ENCODE peak calls at places on chromosomes 13 and 19, in four cellular contexts. I, D, Y and P are unnamed samples.
A peak's percentile ranks its signal among the peaks of the same experiment; 100 is the strongest.

GRCh38 chr13:107765724-107766436 is 449.5 kb downstream of the LIG4 start:
- DNase-seq in I (no peak), D (no peak), Y (no peak), P (no peak)

GRCh38 chr13:113665582-113666323 is 1.3 kb upstream of the GRK1 start:
- DNase-seq in I (no peak), D (no peak), Y (peak; percentile 9), P (peak; percentile 41)

GRCh38 chr19:14434543-14435319 is 1.6 kb downstream of the PKN1 start:
- DNase-seq in I (peak; percentile 77), D (no peak), Y (peak; percentile 72), P (peak; percentile 77)

GRCh38 chr13:25783076-25783475 is 268.7 kb downstream of the SHISA2 start:
- DNase-seq in I (no peak), D (no peak), Y (no peak), P (no peak)

GRCh38 chr19:45117666-45118065 is 24.7 kb downstream of the PPP1R37 start:
- DNase-seq in I (no peak), D (no peak), Y (no peak), P (no peak)

GRCh38 chr19:43465468-43466120 is at the start of gene LYPD3:
- DNase-seq in I (no peak), D (no peak), Y (peak; percentile 49), P (no peak)

GRCh38 chr13:72726721-72727416 is 560 bp downstream of the MZT1 start:
- DNase-seq in I (peak; percentile 45), D (no peak), Y (no peak), P (peak; percentile 69)

GRCh38 chr13:111547726-111548273 is 227.4 kb downstream of the TEX29 start:
- DNase-seq in I (no peak), D (no peak), Y (no peak), P (no peak)

GRCh38 chr13:107788464-107789165 is 426.7 kb downstream of the LIG4 start:
- DNase-seq in I (no peak), D (no peak), Y (no peak), P (no peak)

GRCh38 chr13:65656740-65657329 is 1573.3 kb downstream of the PCDH9 start:
- DNase-seq in I (no peak), D (no peak), Y (no peak), P (no peak)

GRCh38 chr13:52980695-52981094 is 47.9 kb upstream of the OLFM4 start:
- DNase-seq in I (no peak), D (no peak), Y (no peak), P (no peak)

GRCh38 chr19:3634496-3635045 is 8.0 kb upstream of the CACTIN start:
- DNase-seq in I (no peak), D (no peak), Y (no peak), P (no peak)

GRCh38 chr19:53813996-53814395 is 10.1 kb downstream of the NLRP12 start:
- DNase-seq in I (no peak), D (no peak), Y (no peak), P (no peak)

GRCh38 chr19:39246951-39247669 is 1.5 kb downstream of the IFNL4 start:
- DNase-seq in I (no peak), D (peak; percentile 14), Y (no peak), P (peak; percentile 42)

GRCh38 chr13:33264620-33264978 is 21.0 kb downstream of the STARD13 start:
- DNase-seq in I (no peak), D (no peak), Y (no peak), P (no peak)

GRCh38 chr19:11378319-11379189 is 4.1 kb downstream of the SWSAP1 start:
- DNase-seq in I (peak; percentile 64), D (no peak), Y (no peak), P (no peak)

GRCh38 chr13:53142301-53142700 is 113.7 kb downstream of the OLFM4 start:
- DNase-seq in I (no peak), D (no peak), Y (no peak), P (no peak)

GRCh38 chr13:112451512-112452379 is 75.6 kb downstream of the SPACA7 start:
- DNase-seq in I (no peak), D (no peak), Y (no peak), P (no peak)

GRCh38 chr13:48547663-48548092 is 14.8 kb upstream of the RCBTB2 start:
- DNase-seq in I (no peak), D (no peak), Y (no peak), P (no peak)
- TF ChIP-seq CTCF in I (no peak), D (no peak), Y (no peak), P (no peak)

DNA sequence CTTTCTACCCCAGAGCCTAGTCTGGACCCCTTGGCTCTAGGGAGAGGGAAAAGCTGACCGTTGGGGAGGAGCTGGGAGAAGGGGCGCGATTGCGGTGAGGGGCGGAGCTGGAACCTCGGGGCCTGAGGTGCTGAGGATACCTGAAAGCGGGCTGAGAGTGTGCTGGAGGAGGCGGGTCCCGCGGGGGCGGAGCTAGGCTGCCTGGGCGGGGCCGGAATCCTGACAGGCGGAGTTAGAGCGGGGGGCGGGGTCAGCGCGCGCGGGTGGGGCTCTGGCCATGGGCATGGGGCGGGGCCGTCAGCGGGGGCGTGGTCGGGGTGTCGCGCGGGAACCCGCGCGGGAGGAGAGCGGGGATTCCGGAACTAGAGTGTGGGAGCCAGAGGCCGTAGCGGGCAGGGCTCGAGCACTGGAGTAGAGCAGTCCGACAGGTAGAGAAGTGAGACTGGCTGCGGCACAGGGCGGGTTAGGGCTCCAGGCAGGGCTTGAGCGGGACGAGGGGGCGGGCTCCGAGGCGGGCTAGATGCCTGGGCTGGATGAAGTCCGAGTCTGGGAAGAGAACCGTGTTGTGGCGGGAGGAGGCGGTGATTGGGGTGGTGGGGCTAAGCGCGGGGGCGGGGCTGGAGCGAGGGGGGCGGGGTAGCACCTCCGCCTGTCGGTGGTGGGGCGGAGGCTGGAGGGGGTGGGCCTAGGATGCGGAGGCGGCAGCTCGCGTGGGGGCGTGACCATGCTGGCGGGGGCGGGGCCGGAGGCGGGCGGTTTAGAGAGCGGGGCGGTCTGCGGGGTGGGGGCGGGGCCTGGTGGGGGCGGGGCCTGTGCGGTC is at the start of gene INAFM1:
- DNase-seq in I (peak; percentile 98), D (peak; percentile 100), Y (peak; percentile 98), P (peak; percentile 97)
- H3K4me1 ChIP-seq in I (peaks cover 3% of the 10 kb centered on the region), D (peaks cover 18% of the 10 kb centered on the region), Y (peaks cover 3% of the 10 kb centered on the region), P (peaks cover 8% of the 10 kb centered on the region)

DNA sequence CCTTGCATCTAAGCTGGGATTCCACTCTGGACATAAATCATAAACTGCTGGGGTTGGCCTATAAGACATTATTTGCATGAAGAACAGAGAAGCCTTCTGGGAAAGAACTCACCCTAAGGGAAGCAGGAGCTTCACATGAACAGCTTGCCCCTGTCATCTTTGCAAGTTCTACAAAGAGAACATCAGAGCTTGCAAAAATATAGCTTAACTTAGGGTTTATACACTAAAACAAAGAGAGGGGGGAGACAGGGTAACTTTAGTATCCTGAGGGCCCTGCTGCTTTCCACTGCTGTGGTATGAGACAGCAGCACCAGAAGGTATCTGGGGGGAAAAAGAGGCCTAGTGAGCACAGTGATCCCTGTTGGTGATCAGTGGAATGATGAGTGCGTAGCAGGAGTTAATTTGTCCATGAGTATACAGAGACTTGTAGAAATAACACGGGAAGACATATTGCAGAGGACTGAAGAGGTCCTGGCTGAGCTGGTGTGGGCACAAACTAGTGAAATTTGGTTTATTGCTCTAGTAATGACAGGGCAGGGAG is 116.1 kb upstream of the TSC22D1 start:
- DNase-seq in I (no peak), D (no peak), Y (no peak), P (no peak)
- TF ChIP-seq CTCF in I (no peak), D (no peak), Y (no peak), P (no peak)

GRCh38 chr13:99035715-99036114 is 57.9 kb upstream of the DOCK9 start:
- DNase-seq in I (no peak), D (no peak), Y (no peak), P (no peak)
- H3K4me1 ChIP-seq in I (no peaks in the 10 kb centered on the region), D (peaks cover 6% of the 10 kb centered on the region), Y (no peaks in the 10 kb centered on the region), P (no peaks in the 10 kb centered on the region)

DNA sequence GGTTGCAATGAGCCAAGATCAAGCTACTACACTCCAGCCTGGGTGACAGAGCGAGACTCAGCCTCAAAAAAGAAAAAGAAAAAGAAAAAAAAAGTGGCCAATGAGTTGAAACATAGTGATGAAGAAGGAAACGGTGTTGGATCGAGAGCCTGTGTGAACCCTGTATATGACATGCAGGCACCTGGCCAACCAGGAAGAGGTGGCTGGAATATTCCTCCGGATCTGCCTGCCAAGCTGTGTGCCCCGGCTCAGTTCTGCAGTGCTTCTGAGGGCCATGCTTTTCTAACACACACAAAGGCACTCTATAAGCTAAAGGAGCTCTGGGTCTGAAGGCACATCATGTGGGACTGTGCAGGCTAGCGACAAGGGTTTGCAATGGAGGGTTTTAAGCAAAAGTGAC is 3.7 kb upstream of the ZNF444 start:
- DNase-seq in I (no peak), D (no peak), Y (no peak), P (no peak)
- TF ChIP-seq CTCF in I (no peak), D (no peak), Y (no peak), P (no peak)

DNA sequence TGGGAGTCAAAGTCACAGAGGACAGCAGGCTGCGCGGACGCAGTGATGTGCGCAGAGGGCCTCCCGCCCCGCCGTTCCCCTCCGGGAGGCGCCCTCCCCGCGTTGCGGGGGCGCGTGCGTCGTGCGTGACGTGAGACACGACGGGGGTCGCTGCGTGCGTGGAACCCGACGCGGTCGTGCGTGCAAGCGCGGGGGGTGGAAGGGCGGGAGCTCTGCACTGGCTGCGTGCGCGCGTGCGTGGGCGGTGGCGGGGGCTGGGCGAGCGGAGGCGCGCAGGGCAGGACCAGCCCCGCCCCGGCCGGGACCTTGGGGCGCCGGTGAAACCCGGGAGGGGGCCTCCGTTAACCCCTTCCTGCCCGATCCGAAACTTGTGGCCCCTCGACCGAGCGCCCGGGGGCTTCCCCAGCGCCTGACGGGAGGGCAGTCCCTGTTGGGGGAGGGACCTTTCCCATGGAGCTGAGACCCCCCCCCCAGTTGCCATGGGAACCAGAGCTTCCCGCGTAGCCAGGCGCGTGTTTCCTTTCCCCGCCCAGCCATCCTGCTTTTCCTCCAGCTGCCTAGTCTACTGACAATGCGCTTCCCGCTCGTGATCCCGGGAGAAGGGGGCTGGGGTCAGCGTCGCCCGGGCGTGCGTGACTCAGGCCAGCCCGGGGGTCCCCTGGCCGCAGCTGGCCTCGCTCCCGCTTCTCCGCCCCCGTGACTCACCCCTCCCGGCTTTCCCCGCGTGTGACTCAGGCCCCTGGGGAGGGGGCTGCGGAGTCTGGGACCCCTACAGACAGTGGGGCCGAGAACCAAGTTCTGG is 7.3 kb upstream of the HOOK2 start:
- DNase-seq in I (peak; percentile 95), D (peak; percentile 88), Y (peak; percentile 90), P (peak; percentile 91)
- H3K4me1 ChIP-seq in I (peaks cover 7% of the 10 kb centered on the region), D (peaks cover 66% of the 10 kb centered on the region), Y (no peaks in the 10 kb centered on the region), P (peaks cover 34% of the 10 kb centered on the region)

GRCh38 chr19:12779162-12779993 is 4.0 kb upstream of the HOOK2 start:
- DNase-seq in I (peak; percentile 81), D (no peak), Y (peak; percentile 75), P (peak; percentile 75)
- TF ChIP-seq CTCF in I (no peak), D (no peak), Y (no peak), P (no peak)

GRCh38 chr13:51636349-51636890 is 52.2 kb downstream of the WDFY2 start:
- DNase-seq in I (no peak), D (no peak), Y (no peak), P (no peak)
- H3K4me1 ChIP-seq in I (no peaks in the 10 kb centered on the region), D (peaks cover 8% of the 10 kb centered on the region), Y (no peaks in the 10 kb centered on the region), P (no peaks in the 10 kb centered on the region)